ENCODE peak calls at places on chromosomes 2 and 18, in ten cellular contexts. M, B, Q, S, Z, P, I, J, U and C are unnamed samples.

GRCh38 chr2:105489168-105489878 is 90.5 kb upstream of the FHL2 start:
- DNase-seq in M (no peak), B (no peak), Q (no peak), S (no peak), Z (no peak), P (no peak), I (no peak), J (no peak), U (no peak), C (no peak)

GRCh38 chr2:234187646-234188174 is 137.2 kb downstream of the SPP2 start:
- DNase-seq in M (no peak), B (no peak), Q (no peak), S (no peak), Z (no peak), P (no peak), I (no peak), J (no peak), U (no peak), C (no peak)

GRCh38 chr2:119753041-119753929 is 6.4 kb upstream of the PTPN4 start:
- DNase-seq in M (no peak), B (peak; percentile 53), Q (no peak), S (no peak), Z (peak; percentile 49), P (no peak), I (peak; percentile 61), J (peak; percentile 68), U (no peak), C (no peak)

GRCh38 chr2:236934656-236935055 is 151.0 kb upstream of the COPS8 start:
- DNase-seq in M (no peak), B (no peak), Q (no peak), S (no peak), Z (no peak), P (no peak), I (no peak), J (no peak), U (no peak), C (no peak)

GRCh38 chr2:86053166-86053565 is 52.5 kb downstream of the POLR1A start:
- DNase-seq in M (no peak), B (no peak), Q (no peak), S (no peak), Z (no peak), P (no peak), I (no peak), J (no peak), U (no peak), C (no peak)

GRCh38 chr2:101476605-101477208 is 1.8 kb upstream of the RFX8 start:
- DNase-seq in M (no peak), B (no peak), Q (no peak), S (no peak), Z (no peak), P (no peak), I (no peak), J (no peak), U (no peak), C (no peak)

GRCh38 chr18:49851624-49852023 is 38.3 kb upstream of the ACAA2 start:
- DNase-seq in M (no peak), B (no peak), Q (no peak), S (no peak), Z (no peak), P (no peak), I (no peak), J (no peak), U (no peak), C (no peak)

GRCh38 chr2:119319593-119319992 is 47.0 kb downstream of the C2orf76 start:
- DNase-seq in M (no peak), B (no peak), Q (no peak), S (no peak), Z (no peak), P (no peak), I (no peak), J (no peak), U (no peak), C (no peak)

GRCh38 chr18:35728676-35729075 is 147.1 kb downstream of the GALNT1 start:
- DNase-seq in M (no peak), B (no peak), Q (no peak), S (no peak), Z (no peak), P (no peak), I (no peak), J (no peak), U (no peak), C (no peak)

GRCh38 chr2:176873403-176873802 is 339.2 kb upstream of the HNRNPA3 start:
- DNase-seq in M (no peak), B (no peak), Q (no peak), S (no peak), Z (no peak), P (no peak), I (no peak), J (peak; percentile 47), U (no peak), C (no peak)
- TF ChIP-seq CTCF in M (no peak), B (peak; percentile 31), Q (no peak), S (no peak), Z (no peak), P (no peak), I (peak; percentile 33), J (peak; percentile 56), U (no peak), C (peak; percentile 34)

GRCh38 chr2:217138284-217138683 is 278.4 kb upstream of the TNP1 start:
- DNase-seq in M (no peak), B (no peak), Q (no peak), S (no peak), Z (no peak), P (no peak), I (no peak), J (no peak), U (no peak), C (no peak)

GRCh38 chr2:217147751-217148318 is 288.0 kb upstream of the TNP1 start:
- DNase-seq in M (no peak), B (peak; percentile 55), Q (no peak), S (no peak), Z (peak; percentile 17), P (no peak), I (no peak), J (no peak), U (no peak), C (no peak)

GRCh38 chr2:217142649-217143266 is 282.9 kb upstream of the TNP1 start:
- DNase-seq in M (no peak), B (no peak), Q (no peak), S (no peak), Z (peak; percentile 51), P (no peak), I (peak; percentile 41), J (peak; percentile 75), U (no peak), C (peak; percentile 32)
- TF ChIP-seq CTCF in M (peak; percentile 31), B (peak; percentile 51), Q (peak; percentile 52), S (peak; percentile 83), Z (peak; percentile 73), P (peak; percentile 24), I (peak; percentile 66), J (peak; percentile 97), U (no peak), C (peak; percentile 67)

GRCh38 chr2:60502123-60502522 is 51.3 kb downstream of the BCL11A start:
- DNase-seq in M (no peak), B (no peak), Q (no peak), S (no peak), Z (no peak), P (no peak), I (no peak), J (no peak), U (no peak), C (no peak)

GRCh38 chr2:60500861-60501260 is 52.6 kb downstream of the BCL11A start:
- DNase-seq in M (no peak), B (no peak), Q (no peak), S (no peak), Z (peak; percentile 70), P (no peak), I (no peak), J (no peak), U (no peak), C (no peak)

GRCh38 chr2:60505240-60505639 is 48.2 kb downstream of the BCL11A start:
- DNase-seq in M (no peak), B (no peak), Q (no peak), S (peak; percentile 75), Z (peak; percentile 89), P (no peak), I (no peak), J (no peak), U (no peak), C (no peak)

GRCh38 chr2:60505861-60506260 is 47.6 kb downstream of the BCL11A start:
- DNase-seq in M (no peak), B (no peak), Q (no peak), S (no peak), Z (peak; percentile 43), P (no peak), I (no peak), J (no peak), U (no peak), C (no peak)

DNA sequence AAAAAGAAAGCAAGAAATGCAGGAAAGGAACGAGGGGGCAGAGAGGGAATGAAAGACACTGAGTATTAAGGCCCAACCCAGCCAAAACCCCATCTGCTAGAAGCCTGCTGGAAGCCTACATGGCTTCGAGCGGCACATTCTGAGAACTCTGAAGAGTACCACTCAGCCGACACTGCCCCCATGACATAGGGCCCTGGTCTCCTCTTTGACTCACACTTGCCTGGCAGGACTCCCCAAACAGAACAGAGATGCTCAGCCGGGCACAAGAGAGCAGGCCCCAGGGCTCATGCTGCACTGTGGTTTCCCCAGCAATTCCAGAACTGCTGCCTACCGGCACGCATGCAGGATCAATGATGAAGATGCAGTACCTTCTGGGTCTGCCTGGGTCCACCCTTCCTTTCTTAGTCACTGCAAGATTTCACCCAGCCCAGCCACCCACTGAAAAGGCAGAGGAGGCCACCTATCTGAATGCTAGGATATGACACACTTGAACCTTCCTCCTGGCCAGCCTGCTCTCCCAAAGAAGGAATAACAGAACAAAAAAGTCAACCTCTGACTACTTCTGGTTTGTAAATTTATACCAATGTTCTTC is 49.4 kb downstream of the BCL11A start:
- DNase-seq in M (no peak), B (no peak), Q (no peak), S (no peak), Z (peak; percentile 67), P (no peak), I (no peak), J (no peak), U (no peak), C (no peak)
- TF ChIP-seq CTCF in M (no peak), B (no peak), Q (no peak), S (peak; percentile 60), Z (peak; percentile 45), P (no peak), I (no peak), J (peak; percentile 22), U (no peak), C (no peak)

DNA sequence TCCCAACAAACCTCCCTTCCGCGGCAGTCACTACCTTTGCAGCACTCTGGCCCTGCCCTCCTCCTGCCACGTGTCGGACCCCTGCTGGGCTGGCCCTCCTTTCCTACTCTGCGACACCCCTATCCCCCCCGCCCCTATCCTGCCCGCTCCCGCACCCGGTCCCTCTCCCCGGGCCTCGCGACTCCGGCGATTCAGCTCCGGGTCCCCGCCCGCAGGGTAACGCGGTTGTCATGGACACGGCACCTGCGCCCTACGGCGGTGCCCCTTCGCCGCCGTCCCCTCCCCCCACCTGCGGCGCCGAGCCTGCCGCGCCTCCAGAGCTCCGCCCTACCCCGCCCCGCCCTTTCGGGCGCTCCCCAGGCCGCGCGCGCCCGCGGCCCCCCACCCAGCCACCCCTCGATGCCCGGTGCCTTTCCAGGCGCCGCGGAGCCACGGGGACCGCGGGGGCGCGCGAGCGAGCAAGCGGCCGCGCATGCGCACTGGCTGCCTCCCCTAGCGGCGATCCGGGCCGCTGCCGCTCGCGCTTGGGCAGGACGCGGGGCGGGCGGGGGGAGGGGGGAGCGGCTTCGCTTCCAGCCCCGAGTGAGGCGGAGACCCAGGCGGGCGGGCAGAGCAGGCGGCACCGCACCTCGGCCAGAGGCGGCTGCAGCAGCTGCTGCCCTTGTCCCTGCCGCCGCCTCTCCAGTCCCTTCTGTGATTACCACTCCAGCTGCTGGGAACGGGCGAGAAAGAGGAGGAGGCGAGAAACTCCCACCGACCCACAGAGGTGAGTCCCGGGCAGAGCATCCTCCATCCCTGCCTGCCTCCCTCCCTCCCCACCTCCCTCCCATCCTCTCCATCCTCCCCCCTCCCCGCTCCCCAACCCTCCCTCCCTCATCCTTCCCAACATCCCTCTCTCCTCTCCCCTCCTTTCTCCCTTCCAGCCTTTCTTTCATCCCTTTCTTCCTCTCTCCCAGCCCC is at the start of gene CTNNA2:
- DNase-seq in M (no peak), B (no peak), Q (peak; percentile 69), S (no peak), Z (peak; percentile 14), P (peak; percentile 22), I (peak; percentile 98), J (peak; percentile 92), U (no peak), C (peak; percentile 63)
- TF ChIP-seq CTCF in M (no peak), B (no peak), Q (no peak), S (peak; percentile 13), Z (no peak), P (peak; percentile 29), I (peak; percentile 59), J (no peak), U (no peak), C (peak; percentile 62)